ENCODE peak calls at places on chromosomes 6 and 20, in five cellular contexts. K is CD8-positive, alpha-beta T cell; O is coronary artery; D is AG04450; V is H9. J is an unnamed sample.

GRCh38 chr6:142207265-142207877 is 60.3 kb downstream of the VTA1 start:
- DNase-seq in K (peak), O (no peak), D (peak), V (peak), J (peak)

GRCh38 chr6:15620616-15621015 is 42.2 kb downstream of the DTNBP1 start:
- DNase-seq in K (no peak), O (no peak), D (no peak), V (no peak), J (no peak)

GRCh38 chr20:54869765-54870164 is 394.4 kb downstream of the DOK5 start:
- DNase-seq in K (no peak), O (no peak), D (no peak), V (no peak), J (no peak)

GRCh38 chr20:8476023-8476422 is 344.0 kb downstream of the PLCB1 start:
- DNase-seq in K (no peak), O (no peak), D (no peak), V (no peak), J (no peak)

GRCh38 chr6:135702955-135703499 is 148.5 kb upstream of the PDE7B start:
- DNase-seq in K (no peak), O (no peak), D (no peak), V (no peak), J (no peak)

GRCh38 chr20:50277460-50278376 is 87.1 kb downstream of the CEBPB start:
- DNase-seq in K (no peak), O (no peak), D (no peak), V (no peak), J (no peak)

GRCh38 chr20:43564993-43565757 is 6.3 kb downstream of the SGK2 start:
- DNase-seq in K (no peak), O (no peak), D (no peak), V (no peak), J (no peak)

GRCh38 chr20:3173582-3174441 is 463 bp upstream of the LZTS3 start:
- DNase-seq in K (peak), O (peak), D (peak), V (peak), J (peak)

GRCh38 chr6:27374824-27375612 is 13.5 kb upstream of the ZNF391 start:
- DNase-seq in K (peak), O (peak), D (no peak), V (peak), J (peak)

GRCh38 chr6:45979311-45979710 is 36.3 kb downstream of the CLIC5 start:
- DNase-seq in K (no peak), O (no peak), D (no peak), V (no peak), J (no peak)

GRCh38 chr6:131250121-131250520 is 114.9 kb downstream of the AKAP7 start:
- DNase-seq in K (no peak), O (no peak), D (peak), V (peak), J (peak)

GRCh38 chr6:156857573-156857972 is 80.4 kb downstream of the ARID1B start:
- DNase-seq in K (no peak), O (no peak), D (no peak), V (no peak), J (peak)

GRCh38 chr6:55916188-55916587 is 40.8 kb upstream of the BMP5 start:
- DNase-seq in K (no peak), O (no peak), D (no peak), V (no peak), J (peak)

GRCh38 chr6:152669894-152670293 is 27.8 kb upstream of the MYCT1 start:
- DNase-seq in K (no peak), O (no peak), D (no peak), V (no peak), J (peak)

GRCh38 chr6:154522576-154522975 is 12.1 kb upstream of the CNKSR3 start:
- DNase-seq in K (no peak), O (no peak), D (no peak), V (no peak), J (no peak)

GRCh38 chr6:487956-488355 is 96.4 kb downstream of the IRF4 start:
- DNase-seq in K (no peak), O (no peak), D (no peak), V (no peak), J (no peak)

GRCh38 chr6:81562169-81562568 is 190.3 kb downstream of the TENT5A start:
- DNase-seq in K (no peak), O (no peak), D (peak), V (no peak), J (peak)

GRCh38 chr20:57579331-57579897 is 18.5 kb downstream of the PCK1 start:
- DNase-seq in K (no peak), O (no peak), D (no peak), V (no peak), J (no peak)

GRCh38 chr6:93413190-93413589 is 6.2 kb downstream of the EPHA7 start:
- DNase-seq in K (no peak), O (no peak), D (no peak), V (no peak), J (no peak)

GRCh38 chr6:108036884-108037283 is 37.7 kb downstream of the OSTM1 start:
- DNase-seq in K (no peak), O (no peak), D (no peak), V (no peak), J (no peak)

GRCh38 chr20:64049887-64050260 is 435 bp upstream of the SOX18 start:
- DNase-seq in K (no peak), O (no peak), D (no peak), V (no peak), J (no peak)
- TF ChIP-seq CTCF in K (no peak), O (no peak), D (no peak), V (no peak), J (no peak)

GRCh38 chr6:97468981-97469380 is 186.0 kb upstream of the MMS22L start:
- DNase-seq in K (no peak), O (no peak), D (no peak), V (no peak), J (no peak)

GRCh38 chr6:97469451-97469850 is 186.4 kb upstream of the MMS22L start:
- DNase-seq in K (no peak), O (no peak), D (no peak), V (no peak), J (no peak)

GRCh38 chr6:97470322-97470721 is 187.3 kb upstream of the MMS22L start:
- DNase-seq in K (no peak), O (no peak), D (no peak), V (no peak), J (no peak)

DNA sequence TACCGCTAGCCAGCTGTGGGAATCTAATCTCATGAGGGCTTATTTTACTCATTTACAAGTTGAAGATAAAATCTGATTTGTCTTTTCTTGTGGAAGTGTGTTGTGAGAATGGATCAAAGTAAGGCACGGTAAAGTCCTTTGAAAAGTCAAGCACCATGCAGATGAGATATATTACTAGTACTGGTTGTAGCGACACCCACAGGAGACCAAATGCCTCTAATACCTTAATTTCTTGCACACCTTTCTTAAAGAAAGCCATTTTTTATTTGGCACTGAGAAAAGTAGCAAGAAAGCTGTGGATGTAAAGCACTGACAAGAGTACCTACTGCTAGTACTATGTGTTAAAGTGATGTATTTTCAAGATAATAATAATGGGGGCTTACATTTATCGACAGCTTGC is 191.0 kb upstream of the MMS22L start:
- DNase-seq in K (no peak), O (no peak), D (no peak), V (no peak), J (no peak)
- TF ChIP-seq CTCF in K (no peak), O (no peak), D (no peak), V (peak), J (no peak)

GRCh38 chr6:84733889-84734288 is 30.5 kb downstream of the TBX18 start:
- DNase-seq in K (no peak), O (no peak), D (no peak), V (no peak), J (no peak)

GRCh38 chr6:84731901-84732300 is 32.5 kb downstream of the TBX18 start:
- DNase-seq in K (no peak), O (no peak), D (no peak), V (no peak), J (no peak)

DNA sequence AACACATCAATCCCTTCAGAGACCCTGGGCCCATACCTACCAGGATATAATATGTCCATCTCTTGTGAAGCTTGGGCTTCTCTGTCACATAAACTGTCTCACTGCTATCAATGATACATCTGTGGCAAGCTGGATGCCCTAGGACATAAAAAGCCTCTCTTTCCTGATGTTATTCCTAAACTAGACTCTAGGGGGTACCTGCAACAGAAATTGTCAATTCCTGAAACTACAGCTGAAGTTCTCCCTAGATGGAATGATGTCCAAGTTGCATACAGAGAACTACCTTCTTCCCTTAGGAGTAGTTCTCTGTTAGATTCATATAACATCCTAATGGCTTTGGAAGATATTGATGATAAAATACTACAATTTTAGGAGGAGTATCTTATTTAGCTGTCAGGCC is 35.8 kb downstream of the TBX18 start:
- DNase-seq in K (no peak), O (no peak), D (no peak), V (no peak), J (peak)
- TF ChIP-seq CTCF in K (no peak), O (no peak), D (peak), V (peak), J (peak)

DNA sequence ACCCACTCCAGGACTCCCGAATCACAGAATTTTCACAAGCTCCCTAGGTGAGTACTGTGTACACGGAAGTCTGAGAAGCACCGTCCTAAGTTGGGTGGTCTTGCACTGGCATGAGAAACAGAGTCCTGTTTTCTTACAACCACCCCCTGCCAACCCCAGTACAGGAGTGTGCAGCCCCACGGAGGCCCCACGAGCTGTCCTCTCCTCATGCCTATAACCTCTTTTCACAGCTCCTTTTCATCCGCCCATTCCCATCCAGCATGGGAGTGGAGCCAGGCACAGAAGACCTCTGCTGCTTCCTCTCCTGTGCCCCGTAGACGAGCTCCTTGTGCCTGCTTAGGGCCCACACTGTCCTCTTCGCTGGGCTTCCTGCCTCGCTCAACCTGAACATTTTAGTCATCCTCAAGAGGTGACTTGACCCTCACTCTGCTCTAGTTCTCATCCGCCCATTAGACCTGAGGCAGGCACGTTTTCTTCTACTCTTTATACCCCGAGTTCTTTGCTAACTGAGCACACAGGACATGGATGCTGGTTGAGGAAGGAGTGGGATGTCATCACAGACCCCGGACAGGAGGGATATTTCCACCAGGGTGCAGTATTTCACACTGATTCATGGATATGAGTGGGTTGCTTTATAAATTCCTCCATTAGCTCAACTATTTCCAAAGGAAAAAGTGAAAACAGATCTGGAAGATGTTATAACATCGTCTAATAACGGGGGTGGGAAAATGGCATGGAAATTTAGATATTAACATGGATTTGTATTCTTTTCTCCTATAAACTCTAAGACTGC is 160.5 kb downstream of the TTLL2 start:
- DNase-seq in K (no peak), O (no peak), D (no peak), V (no peak), J (no peak)
- TF ChIP-seq CTCF in K (no peak), O (peak), D (no peak), V (peak), J (no peak)

GRCh38 chr6:159807150-159807859 is 7.2 kb downstream of the PNLDC1 start:
- DNase-seq in K (no peak), O (no peak), D (no peak), V (no peak), J (peak)

GRCh38 chr6:159806021-159806458 is 6.0 kb downstream of the PNLDC1 start:
- DNase-seq in K (no peak), O (no peak), D (no peak), V (no peak), J (peak)

GRCh38 chr6:159805418-159806020 is 5.4 kb downstream of the PNLDC1 start:
- DNase-seq in K (no peak), O (no peak), D (no peak), V (no peak), J (no peak)

GRCh38 chr6:159808647-159809046 is 8.6 kb downstream of the PNLDC1 start:
- DNase-seq in K (no peak), O (no peak), D (no peak), V (no peak), J (no peak)

GRCh38 chr6:159809149-159809548 is 9.1 kb downstream of the PNLDC1 start:
- DNase-seq in K (no peak), O (no peak), D (no peak), V (no peak), J (no peak)
- TF ChIP-seq CTCF in K (no peak), O (no peak), D (no peak), V (no peak), J (no peak)

GRCh38 chr20:34709836-34710567 is 5.9 kb downstream of the TP53INP2 start:
- DNase-seq in K (peak), O (peak), D (no peak), V (peak), J (peak)
- TF ChIP-seq CTCF in K (no peak), O (no peak), D (peak), V (peak), J (peak)

GRCh38 chr6:42978793-42979522 is at the start of gene PEX6:
- DNase-seq in K (peak), O (peak), D (peak), V (peak), J (peak)
- TF ChIP-seq CTCF in K (no peak), O (no peak), D (no peak), V (no peak), J (no peak)

GRCh38 chr6:83594936-83595335 is 82.6 kb downstream of the PRSS35 start:
- DNase-seq in K (no peak), O (no peak), D (no peak), V (no peak), J (no peak)

GRCh38 chr6:83590413-83590812 is 78.1 kb downstream of the PRSS35 start:
- DNase-seq in K (no peak), O (no peak), D (no peak), V (no peak), J (peak)

GRCh38 chr6:83597511-83597910 is 85.2 kb downstream of the PRSS35 start:
- DNase-seq in K (no peak), O (no peak), D (no peak), V (no peak), J (no peak)

GRCh38 chr6:83593395-83593785 is 81.1 kb downstream of the PRSS35 start:
- DNase-seq in K (no peak), O (no peak), D (no peak), V (no peak), J (no peak)

GRCh38 chr6:83592770-83593394 is 80.5 kb downstream of the PRSS35 start:
- DNase-seq in K (no peak), O (no peak), D (no peak), V (peak), J (peak)
- TF ChIP-seq CTCF in K (no peak), O (no peak), D (peak), V (peak), J (peak)

J was measured in epithelial cell of esophagus.